ENCODE peak calls at places on chromosome 3, in ten cellular contexts. U is stimulated activated CD8-positive, alpha-beta memory T cell treated with anti-CD3 and anti-CD28 coated beads, Interleukin-4, amount 100 ng/mL, for 4 hours; X is anterior cingulate cortex; W is CD4-positive, alpha-beta memory T cell; K is amniotic stem cell; C is NCI-H1694 treated with DMSO at 0.1 percent for 48 hours; L is choroid plexus epithelial cell; T is A549; H is endothelial cell; A is Right ventricle myocardium superior. M is an unnamed sample.

GRCh38 chr3:36663666-36664291 is 100.6 kb downstream of the DCLK3 start:
- DNase-seq in U (no peak), X (no peak), W (no peak), K (no peak), C (no peak), L (peak), T (no peak), H (no peak), A (no peak), M (no peak)

GRCh38 chr3:53680026-53680425 is 166.2 kb downstream of the CHDH start:
- DNase-seq in U (no peak), X (no peak), W (no peak), K (no peak), C (peak), L (peak), T (no peak), H (no peak), A (peak), M (no peak)

GRCh38 chr3:34106879-34107278 is 308.4 kb downstream of the PDCD6IP start:
- DNase-seq in U (no peak), X (no peak), W (no peak), K (no peak), C (no peak), L (peak), T (no peak), H (peak), A (no peak), M (no peak)

GRCh38 chr3:133383175-133383574 is 16.7 kb upstream of the BFSP2 start:
- DNase-seq in U (no peak), X (no peak), W (no peak), K (no peak), C (no peak), L (no peak), T (no peak), H (no peak), A (no peak), M (no peak)

GRCh38 chr3:125136966-125137365 is 75.6 kb downstream of the SLC12A8 start:
- DNase-seq in U (no peak), X (no peak), W (no peak), K (no peak), C (no peak), L (no peak), T (no peak), H (no peak), A (no peak), M (no peak)

GRCh38 chr3:40741729-40742128 is 217.0 kb downstream of the ZNF621 start:
- DNase-seq in U (no peak), X (peak), W (no peak), K (no peak), C (no peak), L (peak), T (no peak), H (peak), A (no peak), M (no peak)

GRCh38 chr3:182725372-182726251 is 67.7 kb upstream of the ATP11B start:
- DNase-seq in U (no peak), X (no peak), W (no peak), K (no peak), C (no peak), L (peak), T (no peak), H (no peak), A (no peak), M (no peak)

GRCh38 chr3:42591811-42592210 is 1.2 kb downstream of the SS18L2 start:
- DNase-seq in U (no peak), X (no peak), W (no peak), K (no peak), C (no peak), L (no peak), T (no peak), H (no peak), A (no peak), M (no peak)

GRCh38 chr3:54176106-54176505 is 53.8 kb downstream of the CACNA2D3 start:
- DNase-seq in U (no peak), X (no peak), W (no peak), K (no peak), C (no peak), L (no peak), T (no peak), H (no peak), A (no peak), M (no peak)

GRCh38 chr3:68211637-68212036 is 557.2 kb upstream of the SUCLG2 start:
- DNase-seq in U (no peak), X (no peak), W (no peak), K (no peak), C (no peak), L (no peak), T (no peak), H (no peak), A (no peak), M (no peak)

GRCh38 chr3:156273068-156273709 is 152.8 kb downstream of the KCNAB1 start:
- DNase-seq in U (no peak), X (no peak), W (no peak), K (no peak), C (no peak), L (no peak), T (no peak), H (no peak), A (no peak), M (no peak)

GRCh38 chr3:60363817-60364216 is 887.4 kb downstream of the FHIT start:
- DNase-seq in U (no peak), X (no peak), W (no peak), K (no peak), C (no peak), L (peak), T (no peak), H (no peak), A (no peak), M (no peak)

GRCh38 chr3:33358172-33358781 is 81.0 kb downstream of the FBXL2 start:
- DNase-seq in U (no peak), X (no peak), W (no peak), K (no peak), C (no peak), L (no peak), T (no peak), H (no peak), A (no peak), M (no peak)

GRCh38 chr3:99891610-99892285 is 74.1 kb downstream of the CMSS1 start:
- DNase-seq in U (no peak), X (no peak), W (no peak), K (no peak), C (no peak), L (peak), T (no peak), H (no peak), A (no peak), M (no peak)

GRCh38 chr3:196174652-196175051 is 36.5 kb downstream of the ZDHHC19 start:
- DNase-seq in U (no peak), X (no peak), W (no peak), K (no peak), C (no peak), L (no peak), T (no peak), H (no peak), A (no peak), M (no peak)

GRCh38 chr3:78462021-78462420 is 1305.8 kb downstream of the ROBO1 start:
- DNase-seq in U (no peak), X (no peak), W (no peak), K (no peak), C (no peak), L (no peak), T (no peak), H (no peak), A (no peak), M (no peak)

GRCh38 chr3:52844290-52844985 is 9.6 kb upstream of the MUSTN1 start:
- DNase-seq in U (no peak), X (no peak), W (no peak), K (no peak), C (no peak), L (no peak), T (no peak), H (no peak), A (peak), M (no peak)

GRCh38 chr3:161556533-161556932 is 59.9 kb downstream of the OTOL1 start:
- DNase-seq in U (no peak), X (no peak), W (no peak), K (no peak), C (no peak), L (no peak), T (no peak), H (no peak), A (no peak), M (no peak)

GRCh38 chr3:161349529-161350278 is 21.6 kb downstream of the SPTSSB start:
- DNase-seq in U (no peak), X (no peak), W (peak), K (peak), C (no peak), L (peak), T (peak), H (no peak), A (no peak), M (peak)

GRCh38 chr3:13148126-13148525 is 74.9 kb upstream of the IQSEC1 start:
- DNase-seq in U (no peak), X (no peak), W (no peak), K (no peak), C (no peak), L (no peak), T (no peak), H (no peak), A (no peak), M (no peak)

GRCh38 chr3:122578110-122578740 is 775 bp downstream of the PARP15 start:
- DNase-seq in U (no peak), X (no peak), W (no peak), K (no peak), C (no peak), L (no peak), T (no peak), H (no peak), A (no peak), M (no peak)

GRCh38 chr3:58160399-58160798 is 50.4 kb downstream of the DNASE1L3 start:
- DNase-seq in U (no peak), X (no peak), W (no peak), K (no peak), C (no peak), L (no peak), T (no peak), H (no peak), A (no peak), M (no peak)

M was measured in immature natural killer cell.